ENCODE peak calls at places on chromosomes 13 and 19, in nine cellular contexts. X, W, V, F, N, K, J, M and P are unnamed samples.

GRCh38 chr19:28150129-28150528 is 1062.8 kb downstream of the UQCRFS1 start:
- DNase-seq in F (no peak), K (no peak), N (no peak), W (no peak), V (no peak), X (no peak), M (no peak), J (no peak), P (no peak)

GRCh38 chr13:102978168-102978567 is 88.0 kb downstream of the SLC10A2 start:
- DNase-seq in M (no peak), X (no peak), J (peak; percentile 4), K (peak; percentile 36), F (no peak), V (no peak), N (no peak), W (no peak), P (no peak)

GRCh38 chr13:31909889-31910551 is 121.6 kb upstream of the FRY start:
- DNase-seq in N (peak; percentile 79), V (peak; percentile 49), J (peak; percentile 28), W (peak; percentile 12), K (peak; percentile 85), M (no peak), F (no peak), X (peak; percentile 50), P (no peak)

GRCh38 chr13:91767681-91768080 is 369.3 kb downstream of the GPC5 start:
- DNase-seq in X (no peak), N (no peak), J (no peak), V (no peak), K (no peak), M (no peak), W (no peak), F (no peak), P (no peak)

GRCh38 chr13:81048026-81048461 is 707.1 kb upstream of the SPRY2 start:
- DNase-seq in V (no peak), F (no peak), X (no peak), M (no peak), K (no peak), N (no peak), W (no peak), J (peak; percentile 4), P (no peak)

GRCh38 chr13:46961719-46962118 is 64.9 kb upstream of the HTR2A start:
- DNase-seq in K (peak; percentile 76), N (peak; percentile 92), F (no peak), M (no peak), V (no peak), X (no peak), W (no peak), J (peak; percentile 69), P (no peak)

GRCh38 chr13:77836423-77836822 is 82.2 kb downstream of the EDNRB start:
- DNase-seq in W (no peak), V (no peak), X (no peak), K (peak; percentile 31), M (no peak), J (no peak), F (no peak), N (peak; percentile 97), P (no peak)

GRCh38 chr19:30490760-30491159 is 118.6 kb downstream of the ZNF536 start:
- DNase-seq in X (no peak), V (no peak), F (no peak), M (no peak), K (no peak), J (no peak), W (no peak), N (no peak), P (no peak)